ENCODE peak calls at places on chromosome 14, in five cellular contexts. M, C, I, L and X are unnamed samples.

GRCh38 chr14:94132285-94132887 is 3.0 kb upstream of the IFI27L2 start:
- DNase-seq in I (no peak), L (peak; percentile 52), M (peak; percentile 72), C (peak; percentile 56), X (peak; percentile 86)

GRCh38 chr14:105836730-105837129 is 310.3 kb downstream of the TMEM121 start:
- DNase-seq in L (no peak), I (no peak), C (no peak), M (no peak), X (no peak)

GRCh38 chr14:24310666-24311604 is at the start of gene LTB4R:
- DNase-seq in I (no peak), M (no peak), C (peak; percentile 87), L (no peak), X (peak; percentile 79)

GRCh38 chr14:40410708-40411107 is 978.5 kb upstream of the FBXO33 start:
- DNase-seq in M (no peak), C (no peak), L (no peak), I (no peak), X (no peak)

GRCh38 chr14:76091036-76091435 is 60.7 kb upstream of the GPATCH2L start:
- DNase-seq in I (no peak), L (no peak), C (no peak), M (no peak), X (no peak)

GRCh38 chr14:103713304-103714062 is 1.8 kb downstream of the XRCC3 start:
- DNase-seq in L (no peak), I (no peak), M (no peak), C (no peak), X (no peak)

GRCh38 chr14:36820111-36820709 is 158.6 kb downstream of the PAX9 start:
- DNase-seq in I (no peak), M (no peak), C (no peak), L (peak; percentile 21), X (no peak)

GRCh38 chr14:84482256-84483071 is 1047.5 kb upstream of the FLRT2 start:
- DNase-seq in C (no peak), L (peak; percentile 19), M (no peak), I (no peak), X (no peak)

GRCh38 chr14:99786423-99787051 is 6.7 kb upstream of the EML1 start:
- DNase-seq in L (no peak), C (no peak), I (no peak), M (no peak), X (no peak)

GRCh38 chr14:88426271-88426670 is 40.8 kb downstream of the SPATA7 start:
- DNase-seq in L (no peak), M (no peak), I (no peak), C (no peak), X (peak; percentile 3)

GRCh38 chr14:77549451-77549850 is 50.8 kb upstream of the ISM2 start:
- DNase-seq in C (no peak), L (no peak), M (no peak), I (no peak), X (no peak)

GRCh38 chr14:104843442-104844305 is 21.4 kb upstream of the CEP170B start:
- DNase-seq in M (peak; percentile 74), L (no peak), I (no peak), C (no peak), X (peak; percentile 94)

GRCh38 chr14:55904086-55904485 is 214.1 kb upstream of the PELI2 start:
- DNase-seq in M (no peak), C (no peak), L (no peak), I (no peak), X (no peak)

GRCh38 chr14:71588028-71588427 is 344.2 kb upstream of the RGS6 start:
- DNase-seq in L (no peak), I (no peak), M (no peak), C (no peak), X (no peak)

GRCh38 chr14:36518586-36519430 is 1.2 kb downstream of the NKX2-1 start:
- DNase-seq in L (no peak), I (no peak), M (no peak), C (no peak), X (peak; percentile 43)

GRCh38 chr14:90483551-90483950 is 86.7 kb downstream of the CALM1 start:
- DNase-seq in I (no peak), C (no peak), M (no peak), L (peak; percentile 26), X (peak; percentile 12)

GRCh38 chr14:69547701-69548348 is 26.8 kb downstream of the CCDC177 start:
- DNase-seq in L (no peak), M (peak; percentile 63), I (no peak), C (no peak), X (peak; percentile 90)

GRCh38 chr14:104387000-104387384 is 192.6 kb upstream of the C14orf180 start:
- DNase-seq in L (no peak), I (no peak), M (no peak), C (no peak), X (no peak)

GRCh38 chr14:51431033-51431709 is 191.1 kb downstream of the TMX1 start:
- DNase-seq in L (no peak), C (no peak), I (no peak), M (no peak), X (no peak)

GRCh38 chr14:24911324-24912095 is 138.4 kb downstream of the STXBP6 start:
- DNase-seq in M (no peak), L (no peak), C (no peak), I (no peak), X (no peak)

GRCh38 chr14:70856851-70857498 is 47.7 kb upstream of the MAP3K9 start:
- DNase-seq in L (peak; percentile 54), M (no peak), I (no peak), C (no peak), X (no peak)

GRCh38 chr14:103880334-103880985 is 33.1 kb upstream of the PPP1R13B start:
- DNase-seq in L (peak; percentile 34), I (peak; percentile 32), M (no peak), C (peak; percentile 88), X (no peak)

GRCh38 chr14:22822619-22823551 is 6.8 kb upstream of the MRPL52 start:
- DNase-seq in C (peak; percentile 67), M (peak; percentile 90), L (no peak), I (no peak), X (peak; percentile 99)

GRCh38 chr14:68898248-68899032 is 80.7 kb downstream of the ACTN1 start:
- DNase-seq in C (no peak), L (no peak), I (no peak), M (no peak), X (no peak)

GRCh38 chr14:67526181-67526580 is 6.9 kb upstream of the PLEKHH1 start:
- DNase-seq in C (no peak), M (no peak), I (no peak), L (no peak), X (no peak)

GRCh38 chr14:67524152-67524963 is 8.7 kb upstream of the PLEKHH1 start:
- DNase-seq in M (no peak), I (no peak), C (no peak), L (no peak), X (no peak)

GRCh38 chr14:67525389-67525788 is 7.7 kb upstream of the PLEKHH1 start:
- DNase-seq in L (no peak), I (no peak), C (no peak), M (no peak), X (no peak)

GRCh38 chr14:67527756-67528155 is 5.3 kb upstream of the PLEKHH1 start:
- DNase-seq in C (no peak), M (no peak), I (no peak), L (no peak), X (no peak)

GRCh38 chr14:67526676-67527459 is 6.2 kb upstream of the PLEKHH1 start:
- DNase-seq in C (peak; percentile 65), M (peak; percentile 53), I (no peak), L (peak; percentile 55), X (peak; percentile 89)
- TF ChIP-seq CTCF in C (peak; percentile 95), M (peak; percentile 71), I (peak; percentile 37), L (peak; percentile 83), X (peak; percentile 98)

GRCh38 chr14:73236752-73237218 is 521 bp upstream of the PAPLN start:
- DNase-seq in I (no peak), M (no peak), C (no peak), L (no peak), X (peak; percentile 53)

GRCh38 chr14:73237786-73238261 is 518 bp downstream of the PAPLN start:
- DNase-seq in M (peak; percentile 50), I (no peak), L (no peak), C (no peak), X (peak; percentile 68)

GRCh38 chr14:73236157-73236556 is 1.1 kb upstream of the PAPLN start:
- DNase-seq in L (no peak), C (no peak), M (no peak), I (no peak), X (peak; percentile 54)

GRCh38 chr14:73238262-73238852 is 1.1 kb downstream of the PAPLN start:
- DNase-seq in C (no peak), L (peak; percentile 84), M (no peak), I (no peak), X (no peak)

GRCh38 chr14:73237219-73237785 is at the start of gene PAPLN:
- DNase-seq in I (no peak), C (peak; percentile 56), M (peak; percentile 32), L (peak; percentile 44), X (peak; percentile 65)
- TF ChIP-seq CTCF in I (no peak), C (no peak), M (no peak), L (no peak), X (no peak)

GRCh38 chr14:34538871-34539406 is 562 bp downstream of the EAPP start:
- DNase-seq in M (no peak), L (peak; percentile 9), C (no peak), I (no peak), X (no peak)

GRCh38 chr14:34539407-34540180 is at the start of gene EAPP:
- DNase-seq in L (peak; percentile 96), C (peak; percentile 98), I (peak; percentile 94), M (peak; percentile 98), X (peak; percentile 99)

GRCh38 chr14:34536951-34537676 is 2.4 kb downstream of the EAPP start:
- DNase-seq in I (no peak), C (no peak), M (no peak), L (no peak), X (no peak)

DNA sequence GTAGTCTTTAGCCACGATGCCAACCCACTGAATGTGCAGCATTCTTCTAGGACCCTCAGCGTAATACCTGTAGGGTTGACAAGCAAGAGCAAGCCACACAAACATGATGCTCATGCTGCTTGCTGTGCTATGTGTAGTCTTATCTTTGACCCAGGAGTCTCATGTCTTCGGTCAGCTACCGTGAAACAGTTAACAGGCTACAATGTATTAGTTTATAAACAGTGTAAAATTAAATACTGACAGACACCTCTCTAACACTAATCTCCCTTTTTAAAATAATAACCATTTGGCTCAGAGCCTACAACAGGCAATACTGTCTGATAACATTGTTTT is 1.9 kb downstream of the EAPP start:
- DNase-seq in L (no peak), C (no peak), M (no peak), I (no peak), X (no peak)
- TF ChIP-seq CTCF in L (no peak), C (no peak), M (no peak), I (no peak), X (no peak)

GRCh38 chr14:34498684-34499412 is 36.8 kb upstream of the SPTSSA start:
- DNase-seq in I (no peak), C (peak; percentile 35), L (peak; percentile 39), M (peak; percentile 28), X (peak; percentile 46)
- TF ChIP-seq CTCF in I (no peak), C (peak; percentile 87), L (no peak), M (peak; percentile 27), X (peak; percentile 64)